ENCODE peak calls at places on chromosomes 7 and 10, in seven cellular contexts. I, E, A, S, L, U and K are unnamed samples.
A peak's percentile ranks its signal among the peaks of the same experiment; 100 is the strongest.

GRCh38 chr7:17320642-17321041 is 22.2 kb downstream of the AHR start:
- DNase-seq in I (no peak), S (no peak), A (no peak), L (no peak), U (no peak), E (no peak), K (no peak)

GRCh38 chr10:11757820-11758463 is 15.8 kb downstream of the ECHDC3 start:
- DNase-seq in L (peak; percentile 95), I (peak; percentile 42), A (peak; percentile 86), U (peak; percentile 82), S (peak; percentile 93), E (peak; percentile 88), K (peak; percentile 67)

GRCh38 chr10:120727001-120727400 is 124.2 kb upstream of the WDR11 start:
- DNase-seq in U (no peak), I (no peak), S (no peak), A (no peak), E (no peak), L (no peak), K (no peak)

GRCh38 chr7:155192961-155193640 is 104.6 kb upstream of the INSIG1 start:
- DNase-seq in E (no peak), L (no peak), A (no peak), U (no peak), S (no peak), I (no peak), K (peak; percentile 38)

GRCh38 chr10:86155034-86155656 is 211.4 kb downstream of the GRID1 start:
- DNase-seq in E (peak; percentile 26), L (no peak), S (no peak), I (no peak), U (no peak), A (no peak), K (no peak)

GRCh38 chr7:115099906-115100305 is 178.0 kb downstream of the MDFIC start:
- DNase-seq in A (no peak), L (no peak), U (no peak), I (no peak), E (no peak), S (no peak), K (no peak)

GRCh38 chr7:171912-172515 is 20.4 kb upstream of the FAM20C start:
- DNase-seq in U (no peak), L (no peak), E (no peak), I (no peak), A (no peak), S (no peak), K (no peak)

GRCh38 chr10:77571490-77571889 is 66.1 kb downstream of the KCNMA1 start:
- DNase-seq in U (no peak), A (no peak), I (no peak), E (no peak), L (no peak), S (no peak), K (no peak)

GRCh38 chr10:62171791-62172190 is 96.9 kb downstream of the RTKN2 start:
- DNase-seq in A (no peak), E (peak; percentile 54), S (no peak), U (no peak), L (no peak), I (no peak), K (no peak)

GRCh38 chr10:98240524-98240923 is 27.5 kb downstream of the LOXL4 start:
- DNase-seq in I (no peak), E (no peak), L (no peak), U (no peak), A (no peak), S (no peak), K (no peak)

GRCh38 chr10:98248018-98248417 is 20.0 kb downstream of the LOXL4 start:
- DNase-seq in U (no peak), L (no peak), I (no peak), A (no peak), S (no peak), E (no peak), K (no peak)

GRCh38 chr10:98242823-98243222 is 25.2 kb downstream of the LOXL4 start:
- DNase-seq in E (peak; percentile 30), I (no peak), U (no peak), S (no peak), L (no peak), A (no peak), K (no peak)

GRCh38 chr10:98246911-98247820 is 20.8 kb downstream of the LOXL4 start:
- DNase-seq in I (no peak), A (no peak), U (no peak), L (no peak), E (no peak), S (no peak), K (no peak)

GRCh38 chr10:98244586-98244985 is 23.4 kb downstream of the LOXL4 start:
- DNase-seq in I (no peak), L (no peak), S (no peak), A (no peak), U (no peak), E (no peak), K (no peak)
- H3K36me3 ChIP-seq in I (peaks cover 26% of the 10 kb centered on the region), L (no peaks in the 10 kb centered on the region), S (peaks cover 5% of the 10 kb centered on the region), A (peaks cover 13% of the 10 kb centered on the region), U (no peaks in the 10 kb centered on the region), E (no peaks in the 10 kb centered on the region), K (peaks cover 37% of the 10 kb centered on the region)

GRCh38 chr7:75638607-75639070 is 100.1 kb downstream of the HIP1 start:
- DNase-seq in I (no peak), U (peak; percentile 52), E (peak; percentile 49), A (no peak), S (peak; percentile 42), L (peak; percentile 55), K (peak; percentile 82)
- H3K4me3 ChIP-seq in I (peak overlapping the region; percentile 62), U (peak overlapping the region; percentile 74), E (peak overlapping the region; percentile 83), A (peak overlapping the region; percentile 15), S (peak overlapping the region; percentile 71), L (no peak overlapping the region), K (peak overlapping the region; percentile 75)

GRCh38 chr7:45919947-45920542 is 1.0 kb downstream of the IGFBP3 start:
- DNase-seq in A (no peak), I (no peak), U (no peak), E (no peak), L (no peak), S (no peak), K (no peak)
- H3K27ac ChIP-seq in A (peak overlapping the region; percentile 22), I (peak overlapping the region; percentile 13), U (peak overlapping the region; percentile 69), E (no peak overlapping the region), L (no peak overlapping the region), S (no peak overlapping the region), K (peak overlapping the region; percentile 72)

GRCh38 chr7:23343102-23343501 is 44.0 kb downstream of the MALSU1 start:
- DNase-seq in I (no peak), S (no peak), L (no peak), A (no peak), U (no peak), E (no peak), K (no peak)

GRCh38 chr7:23338439-23338838 is 39.3 kb downstream of the MALSU1 start:
- DNase-seq in L (no peak), U (no peak), A (no peak), E (no peak), I (no peak), S (no peak), K (no peak)

GRCh38 chr7:23343806-23344500 is 44.8 kb downstream of the MALSU1 start:
- DNase-seq in I (no peak), A (no peak), L (no peak), U (no peak), S (no peak), E (peak; percentile 30), K (no peak)

GRCh38 chr7:23346316-23346715 is 47.2 kb downstream of the MALSU1 start:
- DNase-seq in I (no peak), E (no peak), A (no peak), S (no peak), L (no peak), U (no peak), K (no peak)

GRCh38 chr7:23341846-23342598 is 42.9 kb downstream of the MALSU1 start:
- DNase-seq in L (no peak), A (no peak), E (peak; percentile 62), S (no peak), U (no peak), I (no peak), K (no peak)
- H3K36me3 ChIP-seq in L (no peaks in the 10 kb centered on the region), A (no peaks in the 10 kb centered on the region), E (peaks cover 70% of the 10 kb centered on the region), S (no peaks in the 10 kb centered on the region), U (no peaks in the 10 kb centered on the region), I (no peaks in the 10 kb centered on the region), K (no peaks in the 10 kb centered on the region)

DNA sequence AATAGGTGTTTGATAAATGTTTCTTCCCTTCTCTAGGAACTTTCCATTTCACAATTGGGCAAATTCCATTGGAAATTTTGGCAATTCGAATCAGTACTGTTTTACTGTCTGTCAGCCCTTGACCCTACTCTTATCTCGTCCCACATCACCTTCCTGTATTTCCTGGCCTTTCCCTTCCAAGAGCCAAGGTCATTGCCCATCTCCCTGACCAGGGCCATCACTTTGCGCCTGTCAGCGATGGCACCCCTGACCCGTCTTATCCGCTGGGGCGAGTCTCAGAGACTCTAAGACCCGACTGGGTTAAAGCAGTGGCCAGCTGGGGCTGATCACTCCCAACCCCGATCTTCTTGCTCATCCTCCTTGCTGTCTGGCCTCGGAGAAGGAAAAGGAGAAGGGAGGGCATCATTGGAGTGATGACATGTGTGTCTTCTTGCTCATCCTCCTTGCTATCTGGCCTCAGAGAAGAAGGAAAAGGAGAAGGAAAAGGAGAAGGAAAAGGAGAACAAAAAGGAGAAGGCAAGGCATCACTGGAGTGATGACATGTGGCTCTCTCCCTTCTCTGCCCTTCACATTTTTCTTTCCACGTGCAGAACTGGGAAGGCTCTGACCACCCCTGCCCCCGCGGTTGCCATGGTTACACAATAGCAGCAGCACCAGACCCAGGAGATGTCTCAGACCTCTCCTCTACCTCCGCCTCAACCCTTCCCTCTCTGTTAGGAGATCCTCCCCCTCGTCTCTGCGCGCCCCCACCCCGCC is 2.1 kb downstream of the SEMA3D start:
- DNase-seq in A (no peak), L (peak; percentile 42), I (no peak), U (no peak), E (peak; percentile 64), S (no peak), K (peak; percentile 77)
- H3K4me3 ChIP-seq in A (no peak overlapping the region), L (no peak overlapping the region), I (peak overlapping the region; percentile 45), U (peak overlapping the region; percentile 35), E (peak overlapping the region; percentile 84), S (peak overlapping the region; percentile 43), K (peak overlapping the region; percentile 63)

GRCh38 chr7:1952169-1952760 is 280.5 kb downstream of the MAD1L1 start:
- DNase-seq in S (no peak), L (no peak), U (no peak), I (no peak), A (no peak), E (no peak), K (no peak)
- H3K27ac ChIP-seq in S (no peak overlapping the region), L (no peak overlapping the region), U (no peak overlapping the region), I (no peak overlapping the region), A (no peak overlapping the region), E (no peak overlapping the region), K (no peak overlapping the region)